ENCODE peak calls at places on chromosome 4, in six cellular contexts. T, N, L, Q, M and V are unnamed samples.

GRCh38 chr4:39657465-39657864 is 18.8 kb upstream of the SMIM14 start:
- DNase-seq in T (no peak), N (no peak), L (no peak), Q (no peak), M (no peak), V (no peak)

GRCh38 chr4:25810815-25811690 is 51.7 kb downstream of the SEL1L3 start:
- DNase-seq in T (peak; percentile 67), N (no peak), L (no peak), Q (no peak), M (no peak), V (no peak)

GRCh38 chr4:150743564-150744342 is 161.8 kb downstream of the MAB21L2 start:
- DNase-seq in T (peak; percentile 17), N (no peak), L (no peak), Q (no peak), M (no peak), V (no peak)

GRCh38 chr4:75841641-75842520 is 60.4 kb downstream of the PPEF2 start:
- DNase-seq in T (peak; percentile 20), N (no peak), L (no peak), Q (no peak), M (no peak), V (no peak)

GRCh38 chr4:2253160-2254084 is 8.5 kb downstream of the MXD4 start:
- DNase-seq in T (no peak), N (peak; percentile 5), L (no peak), Q (no peak), M (no peak), V (no peak)

GRCh38 chr4:118751634-118752293 is 66.6 kb downstream of the METTL14 start:
- DNase-seq in T (peak; percentile 90), N (no peak), L (no peak), Q (peak; percentile 19), M (no peak), V (no peak)

GRCh38 chr4:8725845-8726244 is 133.3 kb downstream of the CPZ start:
- DNase-seq in T (no peak), N (no peak), L (no peak), Q (no peak), M (no peak), V (no peak)

GRCh38 chr4:7890635-7891393 is 48.8 kb downstream of the AFAP1 start:
- DNase-seq in T (peak; percentile 86), N (no peak), L (no peak), Q (peak; percentile 80), M (no peak), V (no peak)

GRCh38 chr4:119025916-119026661 is 109.5 kb upstream of the MYOZ2 start:
- DNase-seq in T (peak; percentile 96), N (no peak), L (peak; percentile 78), Q (peak; percentile 81), M (no peak), V (no peak)

GRCh38 chr4:183130328-183131155 is 31.5 kb downstream of the WWC2 start:
- DNase-seq in T (peak; percentile 68), N (no peak), L (no peak), Q (no peak), M (no peak), V (no peak)

GRCh38 chr4:147518846-147519767 is 38.2 kb downstream of the EDNRA start:
- DNase-seq in T (peak; percentile 87), N (peak; percentile 57), L (no peak), Q (peak; percentile 59), M (peak; percentile 41), V (peak; percentile 33)

GRCh38 chr4:31175242-31175910 is 455.2 kb downstream of the PCDH7 start:
- DNase-seq in T (peak; percentile 20), N (no peak), L (no peak), Q (peak; percentile 15), M (no peak), V (no peak)

GRCh38 chr4:14399919-14400706 is 602.2 kb upstream of the CPEB2 start:
- DNase-seq in T (no peak), N (no peak), L (no peak), Q (peak; percentile 41), M (no peak), V (no peak)

GRCh38 chr4:59126996-59127395 is 2016.8 kb upstream of the IGFBP7 start:
- DNase-seq in T (no peak), N (no peak), L (no peak), Q (no peak), M (no peak), V (no peak)

GRCh38 chr4:5705672-5706310 is 2.6 kb downstream of the EVC2 start:
- DNase-seq in T (no peak), N (no peak), L (no peak), Q (no peak), M (no peak), V (no peak)